ENCODE peak calls at places on chromosomes 12 and 14, in eight cellular contexts. U, T, A, X, N, Q, D and Z are unnamed samples.

GRCh38 chr14:104797112-104798044 is 1.8 kb upstream of the AKT1 start:
- DNase-seq in D (no peak), U (no peak), Q (no peak), T (no peak), X (peak; percentile 59), N (no peak), A (no peak), Z (no peak)

GRCh38 chr12:3160081-3160480 is 82.9 kb downstream of the TSPAN9 start:
- DNase-seq in Q (no peak), A (no peak), U (no peak), T (no peak), D (peak; percentile 67), X (no peak), N (no peak), Z (no peak)

GRCh38 chr12:109735051-109735521 is 21.5 kb downstream of the FAM222A start:
- DNase-seq in A (peak; percentile 33), T (no peak), X (no peak), Q (no peak), D (no peak), N (no peak), U (peak; percentile 10), Z (peak; percentile 3)

GRCh38 chr14:87869619-87870583 is 123.1 kb downstream of the GALC start:
- DNase-seq in Q (no peak), U (no peak), N (no peak), T (no peak), X (no peak), A (no peak), D (peak; percentile 4), Z (no peak)

GRCh38 chr12:75130811-75131210 is 78.8 kb downstream of the KCNC2 start:
- DNase-seq in A (no peak), Q (no peak), X (no peak), N (no peak), T (no peak), U (no peak), D (no peak), Z (no peak)

GRCh38 chr14:74508292-74508731 is 14.7 kb downstream of the ISCA2 start:
- DNase-seq in T (no peak), X (no peak), U (no peak), A (no peak), Q (no peak), D (no peak), N (no peak), Z (no peak)

GRCh38 chr12:123253606-123254459 is 17.8 kb downstream of the CDK2AP1 start:
- DNase-seq in U (no peak), X (no peak), D (no peak), N (no peak), T (no peak), Q (no peak), A (no peak), Z (no peak)

GRCh38 chr12:120581998-120582397 is 796 bp upstream of the POP5 start:
- DNase-seq in Q (no peak), N (no peak), A (no peak), D (no peak), U (no peak), T (no peak), X (no peak), Z (no peak)

GRCh38 chr12:123761841-123762714 is at the start of gene DNAH10:
- DNase-seq in X (peak; percentile 38), D (peak; percentile 26), A (peak; percentile 56), T (peak; percentile 10), Q (peak; percentile 15), N (peak; percentile 40), U (peak; percentile 62), Z (no peak)

GRCh38 chr12:52160200-52160599 is 31.6 kb downstream of the KRT80 start:
- DNase-seq in N (no peak), D (no peak), A (no peak), U (no peak), Q (no peak), T (no peak), X (no peak), Z (no peak)

GRCh38 chr14:98227000-98227726 is 1044.8 kb downstream of the BCL11B start:
- DNase-seq in A (no peak), U (no peak), Q (peak; percentile 24), T (no peak), X (no peak), N (no peak), D (no peak), Z (no peak)

GRCh38 chr14:75303415-75303814 is 24.8 kb downstream of the FOS start:
- DNase-seq in T (peak; percentile 80), U (peak; percentile 70), D (peak; percentile 79), N (peak; percentile 71), Q (peak; percentile 65), X (peak; percentile 72), A (peak; percentile 86), Z (peak; percentile 34)

GRCh38 chr14:101473795-101474562 is 87.3 kb upstream of the DIO3 start:
- DNase-seq in T (no peak), N (no peak), X (no peak), D (no peak), U (no peak), Q (no peak), A (peak; percentile 49), Z (no peak)

GRCh38 chr12:98137278-98137677 is 378.1 kb upstream of the TMPO start:
- DNase-seq in U (no peak), X (no peak), T (no peak), Q (no peak), N (no peak), A (no peak), D (no peak), Z (no peak)

GRCh38 chr12:49784756-49785409 is 43.3 kb downstream of the NCKAP5L start:
- DNase-seq in Q (no peak), U (no peak), T (no peak), A (no peak), N (no peak), D (peak; percentile 62), X (no peak), Z (no peak)

GRCh38 chr12:1530592-1531159 is 63.7 kb downstream of the FBXL14 start:
- DNase-seq in Q (no peak), N (no peak), A (no peak), X (no peak), T (peak; percentile 52), D (no peak), U (no peak), Z (no peak)

GRCh38 chr14:21096889-21097615 is 1.4 kb downstream of the ZNF219 start:
- DNase-seq in U (no peak), A (no peak), Q (no peak), N (no peak), T (no peak), D (no peak), X (no peak), Z (no peak)

GRCh38 chr12:93103154-93103553 is 174.1 kb upstream of the EEA1 start:
- DNase-seq in Q (no peak), A (peak; percentile 88), N (no peak), U (no peak), X (no peak), T (no peak), D (no peak), Z (no peak)

GRCh38 chr12:51242150-51242549 is 3.5 kb downstream of the DAZAP2 start:
- DNase-seq in X (no peak), A (peak; percentile 73), T (no peak), N (no peak), U (no peak), Q (no peak), D (no peak), Z (no peak)

GRCh38 chr12:91877461-91878230 is 268.0 kb downstream of the BTG1 start:
- DNase-seq in A (no peak), X (no peak), U (no peak), N (peak; percentile 48), D (no peak), T (no peak), Q (peak; percentile 71), Z (peak; percentile 43)
- H3K9me3 ChIP-seq in A (no peaks in the 10 kb centered on the region), X (no peaks in the 10 kb centered on the region), U (no peaks in the 10 kb centered on the region), N (no peaks in the 10 kb centered on the region), D (no peaks in the 10 kb centered on the region), T (no peaks in the 10 kb centered on the region), Q (no peaks in the 10 kb centered on the region), Z (no peaks in the 10 kb centered on the region)

GRCh38 chr12:65192963-65193516 is 23.7 kb downstream of the LEMD3 start:
- DNase-seq in X (no peak), N (no peak), U (no peak), T (no peak), D (peak; percentile 14), A (no peak), Q (no peak), Z (no peak)

GRCh38 chr12:65199604-65200003 is 30.2 kb downstream of the LEMD3 start:
- DNase-seq in T (no peak), X (no peak), U (no peak), D (no peak), A (no peak), N (no peak), Q (no peak), Z (no peak)

GRCh38 chr12:65196762-65197567 is 27.6 kb downstream of the LEMD3 start:
- DNase-seq in N (no peak), A (no peak), T (no peak), Q (no peak), D (no peak), X (no peak), U (no peak), Z (no peak)

GRCh38 chr12:65195387-65196055 is 26.1 kb downstream of the LEMD3 start:
- DNase-seq in Q (no peak), D (no peak), A (no peak), N (no peak), U (no peak), T (no peak), X (no peak), Z (no peak)

GRCh38 chr12:65194949-65195348 is 25.6 kb downstream of the LEMD3 start:
- DNase-seq in A (no peak), X (no peak), Q (no peak), T (no peak), N (no peak), D (no peak), U (no peak), Z (no peak)
- H3K9me3 ChIP-seq in A (no peaks in the 10 kb centered on the region), X (peaks cover 3% of the 10 kb centered on the region), Q (no peaks in the 10 kb centered on the region), T (peaks cover 23% of the 10 kb centered on the region), N (no peaks in the 10 kb centered on the region), D (no peaks in the 10 kb centered on the region), U (no peaks in the 10 kb centered on the region), Z (no peaks in the 10 kb centered on the region)

DNA sequence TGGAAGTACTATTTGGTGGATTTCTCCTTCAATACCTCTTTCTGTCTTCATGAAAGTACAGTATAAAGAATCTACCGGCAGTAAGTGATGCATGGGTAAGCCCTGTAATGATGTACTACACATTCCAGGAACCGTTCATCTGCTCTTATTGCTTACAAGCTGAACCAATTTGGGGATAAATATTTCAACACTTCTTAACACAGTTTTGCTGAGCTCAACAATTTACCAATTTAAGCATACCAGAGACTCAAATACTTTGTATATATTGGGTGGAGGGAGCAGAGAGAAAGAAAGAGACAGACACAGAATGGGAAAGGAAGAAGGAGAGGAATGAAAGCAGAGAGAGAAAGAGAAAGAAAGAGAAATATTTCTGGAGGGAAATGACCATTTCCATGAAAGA is 821.1 kb upstream of the FLRT2 start:
- DNase-seq in A (no peak), D (no peak), Q (no peak), U (no peak), X (no peak), T (no peak), N (no peak), Z (no peak)
- H3K9me3 ChIP-seq in A (no peaks in the 10 kb centered on the region), D (no peaks in the 10 kb centered on the region), Q (no peaks in the 10 kb centered on the region), U (no peaks in the 10 kb centered on the region), X (peaks cover 3% of the 10 kb centered on the region), T (no peaks in the 10 kb centered on the region), N (peaks cover 5% of the 10 kb centered on the region), Z (no peaks in the 10 kb centered on the region)

DNA sequence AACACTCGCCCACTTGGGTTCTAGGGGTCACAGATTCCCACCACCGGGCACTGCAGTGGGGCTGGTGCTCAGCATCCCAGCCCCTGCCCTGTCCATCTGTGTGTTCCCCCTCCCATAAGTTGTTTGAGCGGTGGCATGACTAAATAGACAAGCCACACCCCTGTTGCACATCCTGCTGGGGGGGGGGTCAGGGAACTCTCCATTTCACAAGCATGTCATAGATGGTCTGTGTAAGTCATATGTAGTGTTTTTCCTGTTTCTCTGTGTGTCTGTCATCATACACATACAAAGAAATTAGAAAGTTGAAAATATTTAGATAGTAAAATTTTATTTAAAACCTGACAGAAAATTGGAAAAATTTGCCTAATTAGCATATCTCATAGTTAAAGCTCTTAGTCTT is 270.2 kb downstream of the IPO8 start:
- DNase-seq in Q (no peak), D (no peak), X (no peak), N (no peak), A (no peak), T (no peak), U (no peak), Z (no peak)
- H3K9me3 ChIP-seq in Q (no peaks in the 10 kb centered on the region), D (no peaks in the 10 kb centered on the region), X (peaks cover 17% of the 10 kb centered on the region), N (no peaks in the 10 kb centered on the region), A (no peaks in the 10 kb centered on the region), T (peaks cover 4% of the 10 kb centered on the region), U (no peaks in the 10 kb centered on the region), Z (no peaks in the 10 kb centered on the region)